ENCODE peak calls at places on chromosomes 1 and 21, in nine cellular contexts. G is lower leg skin, Q is NB4, T is breast epithelium, B is uterus, X is sigmoid colon, D is HCT116, W is suprapubic skin, S is stomach. V is an unnamed sample.

GRCh38 chr1:19384113-19384512 is 72.0 kb downstream of the SLC66A1 start:
- DNase-seq in G (no peak), Q (no peak), T (no peak), B (peak; percentile 87), X (peak; percentile 83), D (no peak), W (no peak), S (no peak), V (no peak)

GRCh38 chr1:199357591-199357990 is 669.9 kb upstream of the NR5A2 start:
- DNase-seq in G (no peak), Q (no peak), T (no peak), B (no peak), X (no peak), D (no peak), W (no peak), S (no peak), V (no peak)

GRCh38 chr1:3809680-3810079 is 13.4 kb upstream of the LRRC47 start:
- DNase-seq in G (no peak), Q (no peak), T (no peak), B (no peak), X (peak; percentile 26), D (no peak), W (no peak), S (no peak), V (no peak)

GRCh38 chr1:94648225-94649007 is 106.9 kb upstream of the F3 start:
- DNase-seq in G (peak; percentile 95), Q (peak; percentile 11), T (no peak), B (peak; percentile 94), X (peak; percentile 95), D (no peak), W (no peak), S (peak; percentile 68), V (no peak)

GRCh38 chr1:43439121-43439581 is 14.6 kb downstream of the HYI start:
- DNase-seq in G (peak; percentile 81), Q (no peak), T (no peak), B (peak; percentile 21), X (peak; percentile 55), D (no peak), W (peak; percentile 67), S (peak; percentile 14), V (no peak)

GRCh38 chr1:39615086-39615662 is 24.3 kb downstream of the HEYL start:
- DNase-seq in G (no peak), Q (no peak), T (no peak), B (no peak), X (no peak), D (no peak), W (no peak), S (no peak), V (no peak)

GRCh38 chr21:15552914-15553491 is 176.8 kb upstream of the USP25 start:
- DNase-seq in G (no peak), Q (peak; percentile 7), T (no peak), B (no peak), X (no peak), D (no peak), W (no peak), S (no peak), V (no peak)

GRCh38 chr1:234870020-234870378 is 258.6 kb downstream of the TOMM20 start:
- DNase-seq in G (peak; percentile 9), Q (no peak), T (no peak), B (no peak), X (no peak), D (no peak), W (no peak), S (no peak), V (no peak)

GRCh38 chr1:1946540-1946939 is 27.5 kb upstream of the TMEM52 start:
- DNase-seq in G (no peak), Q (no peak), T (no peak), B (no peak), X (no peak), D (no peak), W (no peak), S (peak; percentile 82), V (no peak)

GRCh38 chr1:42456754-42457089 is 379 bp downstream of the PPCS start:
- DNase-seq in G (peak; percentile 85), Q (peak; percentile 83), T (no peak), B (no peak), X (peak; percentile 73), D (no peak), W (peak; percentile 80), S (peak; percentile 63), V (peak; percentile 26)

GRCh38 chr1:248622491-248623106 is 12.3 kb downstream of the OR2T11 start:
- DNase-seq in G (no peak), Q (peak; percentile 75), T (no peak), B (no peak), X (no peak), D (peak; percentile 6), W (no peak), S (no peak), V (no peak)

GRCh38 chr1:53244126-53244525 is 5.8 kb upstream of the MAGOH start:
- DNase-seq in G (no peak), Q (no peak), T (no peak), B (no peak), X (no peak), D (no peak), W (no peak), S (no peak), V (no peak)

GRCh38 chr1:53242381-53242780 is 4.1 kb upstream of the MAGOH start:
- DNase-seq in G (no peak), Q (no peak), T (no peak), B (no peak), X (no peak), D (no peak), W (no peak), S (no peak), V (no peak)

GRCh38 chr1:53237638-53238037 is 680 bp downstream of the MAGOH start:
- DNase-seq in G (no peak), Q (no peak), T (no peak), B (no peak), X (no peak), D (no peak), W (no peak), S (no peak), V (no peak)

GRCh38 chr1:53241828-53242227 is 3.5 kb upstream of the MAGOH start:
- DNase-seq in G (no peak), Q (no peak), T (no peak), B (no peak), X (no peak), D (no peak), W (no peak), S (no peak), V (no peak)

GRCh38 chr1:53238197-53239155 is at the start of gene MAGOH:
- DNase-seq in G (peak; percentile 99), Q (peak; percentile 95), T (peak; percentile 91), B (peak; percentile 92), X (peak; percentile 97), D (peak; percentile 89), W (peak; percentile 96), S (peak; percentile 94), V (peak; percentile 76)
- TF ChIP-seq POLR2A in G (no peak), Q (peak; percentile 63), T (peak; percentile 66), B (peak; percentile 81), X (peak; percentile 64), D (peak; percentile 21), W (peak; percentile 84), S (no peak), V (peak; percentile 89)

GRCh38 chr21:46295177-46295711 is 9.1 kb downstream of the YBEY start:
- DNase-seq in G (no peak), Q (peak; percentile 90), T (no peak), B (no peak), X (no peak), D (no peak), W (no peak), S (no peak), V (no peak)
- TF ChIP-seq POLR2A in G (no peak), Q (no peak), T (no peak), B (no peak), X (no peak), D (no peak), W (no peak), S (no peak), V (no peak)

DNA sequence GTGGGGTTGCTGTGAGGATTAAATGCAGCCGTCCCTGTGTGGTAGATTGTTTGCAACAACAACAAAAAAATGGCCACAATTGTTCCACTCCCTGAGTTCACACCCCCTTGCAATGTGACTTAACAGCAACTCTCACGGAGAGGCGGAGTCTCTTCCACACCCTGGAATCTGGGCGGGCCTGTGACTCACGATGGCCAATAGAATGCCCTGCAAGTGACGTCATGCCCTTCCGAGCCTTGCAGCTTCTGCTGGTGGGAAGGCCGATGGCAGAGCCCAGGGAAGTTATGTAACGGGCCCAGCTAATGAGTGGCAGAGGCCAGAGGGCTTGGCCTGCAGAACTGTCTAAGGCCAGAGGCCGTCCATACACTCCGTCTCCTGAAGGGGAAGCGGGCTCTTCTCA is 87.9 kb downstream of the RIPK4 start:
- DNase-seq in G (peak; percentile 97), Q (peak; percentile 74), T (peak; percentile 94), B (peak; percentile 62), X (peak; percentile 92), D (peak; percentile 96), W (peak; percentile 96), S (peak; percentile 97), V (no peak)
- TF ChIP-seq POLR2A in G (no peak), Q (no peak), T (no peak), B (no peak), X (no peak), D (no peak), W (no peak), S (no peak), V (no peak)

GRCh38 chr1:67683736-67684525 is 1.1 kb upstream of the GADD45A start:
- DNase-seq in G (no peak), Q (no peak), T (no peak), B (no peak), X (no peak), D (no peak), W (no peak), S (no peak), V (no peak)
- TF ChIP-seq POLR2A in G (no peak), Q (no peak), T (no peak), B (no peak), X (no peak), D (no peak), W (no peak), S (no peak), V (no peak)

GRCh38 chr1:113129529-113130185 is 56.7 kb downstream of the LRIG2 start:
- DNase-seq in G (no peak), Q (no peak), T (no peak), B (no peak), X (no peak), D (no peak), W (no peak), S (no peak), V (no peak)
- TF ChIP-seq POLR2A in G (no peak), Q (no peak), T (no peak), B (no peak), X (no peak), D (no peak), W (no peak), S (no peak), V (no peak)

V was measured in GM12878.